ENCODE peak calls at places on chromosomes 13 and 19, in four cellular contexts. Q, A, N and S are unnamed samples. For H3K36me3 and H3K27me3, the result is how much of the 10 kb centered on the place peaks cover.

GRCh38 chr13:34942732-34943674 is 933 bp downstream of the NBEA start:
- DNase-seq in Q (peak), A (no peak), N (peak), S (no peak)

GRCh38 chr13:33519561-33520479 is 234.3 kb upstream of the STARD13 start:
- DNase-seq in A (peak), N (no peak), Q (no peak), S (no peak)

GRCh38 chr13:98484289-98485219 is 92.4 kb downstream of the STK24 start:
- DNase-seq in A (peak), N (peak), Q (peak), S (peak)

GRCh38 chr19:40249201-40249600 is 22.7 kb upstream of the CCNP start:
- DNase-seq in A (no peak), N (no peak), Q (no peak), S (no peak)

GRCh38 chr13:114013952-114014629 is 40.2 kb upstream of the C13orf46 start:
- DNase-seq in Q (no peak), A (no peak), N (no peak), S (no peak)

GRCh38 chr19:29308977-29309520 is 96.1 kb upstream of the UQCRFS1 start:
- DNase-seq in Q (no peak), N (no peak), A (no peak), S (no peak)

GRCh38 chr13:80841346-80841882 is 500.5 kb upstream of the SPRY2 start:
- DNase-seq in A (peak), N (no peak), Q (no peak), S (no peak)

GRCh38 chr13:93655132-93655531 is 428.5 kb downstream of the GPC6 start:
- DNase-seq in Q (no peak), N (no peak), A (no peak), S (no peak)

GRCh38 chr19:27962260-27962659 is 1250.7 kb downstream of the UQCRFS1 start:
- DNase-seq in N (no peak), Q (no peak), A (no peak), S (no peak)

GRCh38 chr13:48594080-48594815 is 59.5 kb upstream of the CYSLTR2 start:
- DNase-seq in N (no peak), A (no peak), Q (no peak), S (no peak)

GRCh38 chr13:46643165-46643777 is 90.3 kb downstream of the LRCH1 start:
- DNase-seq in Q (no peak), A (no peak), N (no peak), S (no peak)

GRCh38 chr13:26377038-26377437 is 123.1 kb downstream of the CDK8 start:
- DNase-seq in A (no peak), N (no peak), Q (no peak), S (no peak)

GRCh38 chr19:35449347-35450043 is 1.4 kb downstream of the FFAR2 start:
- DNase-seq in A (no peak), Q (peak), N (no peak), S (no peak)

GRCh38 chr19:17727843-17728242 is 8.6 kb downstream of the MAP1S start:
- DNase-seq in N (no peak), Q (no peak), A (no peak), S (no peak)

GRCh38 chr19:17725422-17726078 is 6.3 kb downstream of the MAP1S start:
- DNase-seq in N (no peak), Q (no peak), A (no peak), S (no peak)

GRCh38 chr19:17724655-17725054 is 5.4 kb downstream of the MAP1S start:
- DNase-seq in A (no peak), N (no peak), Q (no peak), S (no peak)

GRCh38 chr19:17726914-17727773 is 7.9 kb downstream of the MAP1S start:
- DNase-seq in A (no peak), Q (no peak), N (no peak), S (no peak)

DNA sequence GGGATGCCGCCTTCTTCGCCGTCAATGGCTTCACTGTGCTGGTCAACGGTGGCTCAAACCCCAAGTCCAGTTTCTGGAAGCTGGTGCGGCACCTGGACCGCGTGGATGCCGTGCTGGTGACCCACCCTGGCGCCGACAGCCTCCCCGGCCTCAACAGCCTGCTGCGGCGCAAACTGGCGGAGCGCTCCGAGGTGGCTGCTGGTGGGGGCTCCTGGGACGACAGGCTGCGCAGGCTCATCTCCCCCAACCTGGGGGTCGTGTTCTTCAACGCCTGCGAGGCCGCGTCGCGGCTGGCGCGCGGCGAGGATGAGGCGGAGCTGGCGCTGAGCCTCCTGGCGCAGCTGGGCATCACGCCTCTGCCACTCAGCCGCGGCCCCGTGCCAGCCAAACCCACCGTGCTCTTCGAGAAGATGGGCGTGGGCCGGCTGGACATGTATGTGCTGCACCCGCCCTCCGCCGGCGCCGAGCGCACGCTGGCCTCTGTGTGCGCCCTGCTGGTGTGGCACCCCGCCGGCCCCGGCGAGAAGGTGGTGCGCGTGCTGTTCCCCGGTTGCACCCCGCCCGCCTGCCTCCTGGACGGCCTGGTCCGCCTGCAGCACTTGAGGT is 7.0 kb downstream of the MAP1S start:
- DNase-seq in A (no peak), N (no peak), Q (no peak), S (no peak)
- H3K36me3 ChIP-seq in A (under half), N (under half), Q (half or more), S (half or more)

GRCh38 chr19:38210458-38210987 is 13.5 kb downstream of the DPF1 start:
- DNase-seq in N (peak), A (peak), Q (no peak), S (no peak)
- H3K27me3 ChIP-seq in N (under half), A (under half), Q (under half), S (under half)

DNA sequence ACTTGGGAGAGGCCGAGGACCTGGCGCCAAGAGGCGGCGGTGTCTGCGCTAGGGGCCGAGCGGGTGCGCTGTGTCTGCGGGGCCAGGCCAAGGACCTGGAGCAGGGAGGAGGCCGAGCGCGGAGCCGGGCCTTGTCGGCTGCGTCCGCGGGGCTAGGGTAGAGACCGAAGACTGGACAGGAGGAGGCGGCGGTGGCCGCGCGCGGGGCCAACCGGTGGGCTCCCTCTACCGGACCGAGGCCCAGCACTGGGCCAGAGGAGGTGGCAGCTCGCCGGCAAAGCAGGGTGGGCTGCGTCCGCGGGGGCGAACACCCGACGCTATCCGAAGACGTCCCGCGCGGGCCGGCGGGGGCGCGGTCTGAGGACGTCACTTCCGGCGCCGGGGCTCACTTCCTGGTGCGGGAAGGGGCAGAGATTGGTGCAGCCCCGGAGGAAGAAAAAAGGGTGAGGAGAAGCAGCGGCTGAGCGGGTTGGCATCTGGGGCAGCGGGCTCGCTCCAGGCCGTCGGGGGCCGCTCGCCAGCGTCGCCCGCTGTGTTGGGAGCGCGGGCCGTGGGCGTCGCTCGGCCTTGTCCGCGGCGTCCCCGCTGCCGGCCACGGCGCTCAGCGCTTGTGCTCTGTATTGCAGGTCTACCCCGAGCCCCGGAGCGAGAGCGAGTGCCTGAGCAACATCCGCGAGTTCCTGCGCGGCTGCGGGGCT is 38.3 kb downstream of the ARHGEF7 start:
- DNase-seq in Q (peak), N (peak), A (peak), S (peak)
- H3K27ac ChIP-seq in Q (peak), N (peak), A (peak), S (peak)

DNA sequence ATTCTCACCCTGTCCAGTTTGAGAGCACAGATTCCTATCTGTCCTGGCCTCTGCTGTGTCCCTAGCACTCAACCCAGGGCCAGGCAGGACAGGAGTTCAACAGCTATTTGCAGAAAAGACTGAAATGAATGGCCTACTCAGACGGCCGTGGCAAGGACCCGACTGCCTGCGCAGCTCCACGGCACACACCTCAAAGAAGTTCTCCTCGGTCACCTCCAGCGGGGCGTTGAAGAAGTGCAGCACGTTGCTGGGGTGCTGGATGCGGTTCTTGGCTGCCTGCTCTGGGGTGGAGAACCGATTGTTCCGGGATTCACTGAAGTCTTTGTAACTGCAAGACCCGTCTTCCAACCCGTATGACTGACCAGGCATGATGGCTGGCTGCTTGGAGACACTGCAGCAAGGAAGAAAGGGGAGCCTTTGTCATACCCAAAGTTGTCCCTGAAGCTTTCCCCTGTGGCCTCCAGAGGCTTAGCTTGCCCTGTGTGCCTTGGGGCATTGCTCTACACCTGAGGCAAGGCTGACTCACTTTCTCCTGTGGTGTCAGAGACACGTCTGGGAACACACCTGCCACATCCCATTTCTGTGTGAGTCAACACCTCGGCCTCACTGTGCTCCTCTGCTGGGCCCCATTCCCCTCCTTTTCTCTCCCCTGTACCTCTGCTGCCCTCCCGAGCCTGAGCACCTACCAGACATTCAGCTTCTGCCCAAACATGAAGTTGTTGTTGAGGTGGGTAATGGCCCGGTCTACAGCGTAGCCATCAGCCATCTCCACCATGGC is 6.8 kb upstream of the ECH1 start:
- DNase-seq in A (no peak), Q (peak), N (no peak), S (no peak)
- H3K36me3 ChIP-seq in A (under half), Q (half or more), N (under half), S (half or more)

DNA sequence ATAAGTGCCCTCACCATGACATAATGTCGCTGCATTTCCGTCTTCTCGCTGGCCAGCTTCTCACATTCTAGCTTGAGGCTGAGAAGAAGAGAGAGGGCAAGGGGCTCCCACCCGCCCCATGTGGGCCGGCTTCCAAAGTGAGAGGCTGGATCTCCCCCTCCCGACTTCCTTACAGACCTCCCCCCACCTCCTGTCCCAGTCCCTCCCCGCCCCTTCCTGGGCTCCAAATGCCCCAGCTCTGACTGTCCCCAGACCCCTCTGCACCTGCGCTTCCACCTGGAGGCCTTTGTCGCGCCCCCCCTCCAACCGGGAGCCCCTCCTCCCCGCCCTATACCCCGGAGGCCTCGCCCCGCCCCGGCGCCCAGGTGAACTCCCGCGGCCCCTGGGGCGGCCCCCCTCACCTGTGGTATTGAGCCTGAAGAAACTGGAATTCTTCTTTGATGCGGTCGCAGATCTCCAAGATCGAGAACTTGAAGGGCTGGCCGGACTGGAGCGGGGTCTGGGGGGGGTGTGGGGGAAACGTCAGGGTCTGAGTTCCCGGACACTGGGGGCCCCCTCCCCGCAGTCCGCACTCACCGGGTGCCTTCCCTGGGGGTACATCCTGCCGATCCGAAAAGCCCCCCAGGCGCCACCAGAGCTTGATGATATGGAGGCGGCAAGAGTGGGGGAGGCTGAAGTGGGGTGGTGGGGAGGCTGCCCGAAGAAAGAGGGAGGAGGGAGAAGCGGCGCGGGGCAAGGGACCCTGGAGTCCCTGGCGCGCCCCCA is 593 bp downstream of the TLE2 start:
- DNase-seq in Q (no peak), A (no peak), N (no peak), S (no peak)
- H3K27me3 ChIP-seq in Q (under half), A (under half), N (under half), S (under half)

DNA sequence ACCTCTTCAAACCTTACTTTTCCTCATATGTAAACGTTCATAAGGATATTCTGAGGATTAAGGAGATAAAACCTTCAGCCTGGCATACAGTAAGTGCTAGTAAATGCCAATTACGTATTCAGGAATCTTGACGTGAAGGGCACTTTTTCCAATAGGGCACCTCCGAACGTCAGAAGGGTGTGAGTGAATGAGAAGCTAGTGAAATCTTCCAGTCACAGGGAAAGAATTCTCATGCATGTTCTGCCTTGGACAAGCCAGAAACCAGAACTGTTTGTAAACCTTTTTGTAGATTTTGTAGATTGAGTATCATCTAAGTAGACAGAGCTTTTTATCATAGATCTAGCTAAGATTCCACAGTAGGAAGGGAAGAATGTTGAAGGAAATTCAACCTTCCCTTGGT is 16.5 kb downstream of the DGKH start:
- DNase-seq in Q (no peak), A (no peak), N (no peak), S (no peak)
- H3K27ac ChIP-seq in Q (no peak), A (no peak), N (no peak), S (no peak)

DNA sequence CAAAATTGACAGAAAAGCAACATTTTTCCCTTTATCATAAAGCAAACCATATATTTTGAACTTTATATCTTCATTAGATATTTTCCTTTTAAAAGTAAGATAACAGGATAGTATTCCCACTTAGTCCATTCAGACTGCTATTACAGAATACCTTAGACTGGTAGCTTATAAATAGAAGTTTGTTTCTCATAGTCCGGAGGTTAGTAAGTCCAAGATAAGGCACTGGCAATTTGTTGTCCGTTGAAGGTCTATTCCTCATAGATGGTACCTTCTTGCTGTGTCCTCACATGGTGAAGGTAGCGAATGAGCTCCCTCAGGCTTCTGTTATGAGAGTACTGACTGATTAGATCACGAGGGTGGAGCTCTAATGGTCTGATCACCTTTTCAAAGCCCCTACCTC is 70.4 kb downstream of the ZMYM2 start:
- DNase-seq in A (no peak), Q (no peak), N (no peak), S (no peak)
- H3K36me3 ChIP-seq in A (under half), Q (half or more), N (under half), S (under half)